ENCODE peak calls at places on chromosomes 5 and 9, in four cellular contexts. Y, V, L and Z are unnamed samples.

GRCh38 chr9:99544526-99544925 is 277.2 kb upstream of the NR4A3 start:
- DNase-seq in L (no peak), Y (no peak), V (no peak), Z (no peak)

GRCh38 chr5:171707441-171707790 is 78.2 kb upstream of the SMIM23 start:
- DNase-seq in V (no peak), L (no peak), Y (no peak), Z (no peak)

GRCh38 chr5:52840286-52841050 is 52.8 kb downstream of the ITGA1 start:
- DNase-seq in L (no peak), Y (peak; percentile 73), V (no peak), Z (no peak)

GRCh38 chr5:156474251-156474650 is 147.3 kb downstream of the SGCD start:
- DNase-seq in L (no peak), Y (peak; percentile 68), V (no peak), Z (no peak)

GRCh38 chr5:32498484-32498883 is 53.9 kb upstream of the ZFR start:
- DNase-seq in Y (no peak), L (no peak), V (no peak), Z (no peak)

GRCh38 chr9:91255327-91255726 is 106.4 kb downstream of the AUH start:
- DNase-seq in V (no peak), Y (peak; percentile 74), L (no peak), Z (no peak)

GRCh38 chr5:139468421-139468931 is 2.3 kb upstream of the SMIM33 start:
- DNase-seq in L (no peak), V (no peak), Y (peak; percentile 27), Z (no peak)

GRCh38 chr9:68914751-68915150 is 99.2 kb downstream of the PRKACG start:
- DNase-seq in L (no peak), Y (no peak), V (no peak), Z (no peak)

GRCh38 chr9:74503219-74503618 is 6.1 kb downstream of the RORB start:
- DNase-seq in V (no peak), L (no peak), Y (no peak), Z (no peak)

GRCh38 chr9:130268521-130269131 is 3.1 kb downstream of the HMCN2 start:
- DNase-seq in L (no peak), V (no peak), Y (no peak), Z (peak; percentile 95)

GRCh38 chr5:40089269-40089668 is 590.4 kb upstream of the PTGER4 start:
- DNase-seq in L (no peak), V (no peak), Y (no peak), Z (no peak)